ENCODE peak calls at places on chromosomes 6 and 20, in ten cellular contexts. K, J, P, A, W, V, X, U, G and Y are unnamed samples. For H3K9me3, the result is how much of the 10 kb centered on the place peaks cover.

GRCh38 chr6:10837692-10837996 is 695 bp downstream of the MAK start:
- DNase-seq in K (peak), J (no peak), X (peak), V (no peak), A (no peak), U (peak), P (no peak), W (no peak), G (peak), Y (no peak)

GRCh38 chr20:9220874-9221547 is 152.1 kb downstream of the PLCB4 start:
- DNase-seq in X (no peak), G (no peak), W (no peak), A (no peak), K (peak), V (no peak), J (no peak), U (peak), P (no peak), Y (no peak)

GRCh38 chr6:121668259-121668658 is 232.8 kb downstream of the GJA1 start:
- DNase-seq in P (no peak), K (peak), A (no peak), J (no peak), U (no peak), G (no peak), X (no peak), V (no peak), W (no peak), Y (no peak)

GRCh38 chr6:81487489-81487888 is 265.0 kb downstream of the TENT5A start:
- DNase-seq in X (no peak), A (peak), J (no peak), G (peak), P (no peak), V (no peak), W (peak), K (peak), U (peak), Y (no peak)

GRCh38 chr6:43993881-43994523 is 133.2 kb downstream of the MRPL14 start:
- DNase-seq in G (peak), J (no peak), A (no peak), K (no peak), U (no peak), W (peak), X (no peak), V (no peak), P (peak), Y (peak)

GRCh38 chr20:8631271-8631670 is 437.6 kb upstream of the PLCB4 start:
- DNase-seq in W (no peak), K (no peak), G (no peak), X (no peak), J (no peak), V (no peak), P (no peak), A (no peak), U (no peak), Y (no peak)

GRCh38 chr6:33192105-33192646 is at the start of gene COL11A2:
- DNase-seq in P (no peak), U (no peak), G (no peak), V (no peak), W (no peak), X (no peak), J (no peak), A (no peak), K (no peak), Y (no peak)

GRCh38 chr6:159681104-159681503 is 11.9 kb downstream of the SOD2 start:
- DNase-seq in X (no peak), P (no peak), K (no peak), V (no peak), G (no peak), J (no peak), U (no peak), A (no peak), W (no peak), Y (no peak)

GRCh38 chr6:39051399-39052122 is 3.0 kb downstream of the GLP1R start:
- DNase-seq in K (peak), G (no peak), X (no peak), V (no peak), J (no peak), U (no peak), P (no peak), A (no peak), W (no peak), Y (no peak)

GRCh38 chr20:33793011-33793931 is 17.9 kb upstream of the CHMP4B start:
- DNase-seq in V (no peak), U (no peak), P (peak), X (no peak), A (no peak), W (no peak), J (no peak), K (peak), G (peak), Y (no peak)

GRCh38 chr6:161548713-161549112 is 274.9 kb upstream of the AGPAT4 start:
- DNase-seq in U (no peak), X (no peak), K (no peak), J (no peak), V (no peak), A (no peak), W (no peak), G (no peak), P (no peak), Y (no peak)

GRCh38 chr20:62595491-62595890 is 46.8 kb upstream of the SLCO4A1 start:
- DNase-seq in K (peak), J (peak), W (peak), P (peak), X (no peak), V (no peak), G (peak), U (peak), A (peak), Y (peak)

GRCh38 chr20:57006411-57007170 is 259.9 kb downstream of the BMP7 start:
- DNase-seq in A (no peak), V (no peak), W (no peak), U (no peak), J (no peak), X (no peak), G (no peak), P (no peak), K (no peak), Y (no peak)

GRCh38 chr20:10171864-10172751 is 46.5 kb upstream of the SNAP25 start:
- DNase-seq in K (peak), P (peak), W (peak), J (no peak), X (no peak), G (peak), A (peak), U (peak), V (no peak), Y (peak)

GRCh38 chr6:127100510-127101140 is 17.8 kb upstream of the RSPO3 start:
- DNase-seq in A (no peak), W (no peak), J (no peak), G (no peak), V (no peak), K (peak), X (no peak), U (no peak), P (no peak), Y (no peak)

GRCh38 chr6:85923013-85923430 is 280.3 kb upstream of the SYNCRIP start:
- DNase-seq in J (no peak), G (peak), V (no peak), P (no peak), X (peak), A (peak), W (no peak), U (peak), K (peak), Y (no peak)

GRCh38 chr6:111777357-111777756 is 95.9 kb downstream of the FYN start:
- DNase-seq in U (no peak), A (no peak), G (no peak), W (no peak), X (no peak), V (no peak), P (no peak), J (no peak), K (no peak), Y (no peak)

GRCh38 chr6:111874030-111874425 is 776 bp upstream of the FYN start:
- DNase-seq in A (peak), J (no peak), X (peak), K (peak), G (no peak), U (no peak), V (peak), P (peak), W (peak), Y (no peak)

GRCh38 chr6:161169060-161169459 is 104.8 kb downstream of the AGPAT4 start:
- DNase-seq in U (no peak), G (no peak), J (no peak), W (no peak), A (no peak), K (no peak), V (no peak), P (no peak), X (no peak), Y (no peak)

GRCh38 chr6:111057074-111057752 is 30.1 kb upstream of the SLC16A10 start:
- DNase-seq in J (no peak), G (peak), V (no peak), U (peak), W (no peak), X (peak), A (no peak), K (peak), P (no peak), Y (no peak)

GRCh38 chr20:12955611-12956010 is 53.2 kb upstream of the SPTLC3 start:
- DNase-seq in U (no peak), P (no peak), J (no peak), G (no peak), W (no peak), V (no peak), A (no peak), K (no peak), X (no peak), Y (no peak)

GRCh38 chr6:31901415-31901952 is 402 bp downstream of the ZBTB12 start:
- DNase-seq in U (peak), G (peak), J (peak), P (peak), K (peak), V (peak), X (peak), A (no peak), W (peak), Y (no peak)

GRCh38 chr20:9532069-9532809 is 17.8 kb downstream of the LAMP5 start:
- DNase-seq in K (no peak), X (no peak), U (no peak), W (no peak), P (no peak), V (no peak), G (no peak), A (no peak), J (no peak), Y (no peak)

GRCh38 chr6:136613477-136613876 is 63.3 kb upstream of the MAP7 start:
- DNase-seq in U (no peak), G (no peak), P (no peak), K (no peak), W (no peak), X (no peak), J (no peak), A (no peak), V (no peak), Y (no peak)

GRCh38 chr6:38783436-38784228 is 68.5 kb downstream of the DNAH8 start:
- DNase-seq in X (no peak), U (no peak), V (no peak), K (no peak), P (no peak), A (no peak), J (no peak), G (no peak), W (no peak), Y (no peak)

GRCh38 chr6:37615564-37616340 is 81.9 kb downstream of the MDGA1 start:
- DNase-seq in A (no peak), P (no peak), K (peak), V (no peak), X (no peak), U (no peak), J (no peak), G (no peak), W (no peak), Y (no peak)

GRCh38 chr6:22349051-22349450 is 52.2 kb upstream of the PRL start:
- DNase-seq in P (no peak), J (no peak), G (no peak), V (no peak), W (no peak), X (no peak), A (no peak), U (no peak), K (no peak), Y (no peak)

GRCh38 chr20:23451956-23452487 is 654 bp downstream of the CST11 start:
- DNase-seq in U (peak), G (no peak), W (no peak), X (no peak), P (no peak), J (no peak), V (no peak), A (no peak), K (no peak), Y (no peak)

GRCh38 chr6:72966628-72967280 is 258.5 kb downstream of the KHDC1L start:
- DNase-seq in X (no peak), V (no peak), A (no peak), G (no peak), J (no peak), W (no peak), K (peak), U (no peak), P (no peak), Y (no peak)

GRCh38 chr20:62122659-62123449 is 579 bp downstream of the LSM14B start:
- DNase-seq in G (peak), U (peak), W (no peak), X (peak), P (peak), J (peak), V (peak), K (peak), A (peak), Y (peak)

GRCh38 chr20:56247954-56248782 is at the start of gene MC3R:
- DNase-seq in W (no peak), U (peak), K (peak), A (peak), J (peak), X (peak), G (peak), P (no peak), V (peak), Y (no peak)

GRCh38 chr6:167678102-167679101 is 148.3 kb upstream of the AFDN start:
- DNase-seq in A (peak), K (peak), X (no peak), V (no peak), G (peak), P (peak), U (peak), W (no peak), J (no peak), Y (no peak)

GRCh38 chr6:87366428-87366827 is 21.8 kb downstream of the C6orf163 start:
- DNase-seq in X (no peak), V (no peak), P (no peak), W (no peak), K (no peak), U (no peak), A (no peak), J (no peak), G (no peak), Y (no peak)

DNA sequence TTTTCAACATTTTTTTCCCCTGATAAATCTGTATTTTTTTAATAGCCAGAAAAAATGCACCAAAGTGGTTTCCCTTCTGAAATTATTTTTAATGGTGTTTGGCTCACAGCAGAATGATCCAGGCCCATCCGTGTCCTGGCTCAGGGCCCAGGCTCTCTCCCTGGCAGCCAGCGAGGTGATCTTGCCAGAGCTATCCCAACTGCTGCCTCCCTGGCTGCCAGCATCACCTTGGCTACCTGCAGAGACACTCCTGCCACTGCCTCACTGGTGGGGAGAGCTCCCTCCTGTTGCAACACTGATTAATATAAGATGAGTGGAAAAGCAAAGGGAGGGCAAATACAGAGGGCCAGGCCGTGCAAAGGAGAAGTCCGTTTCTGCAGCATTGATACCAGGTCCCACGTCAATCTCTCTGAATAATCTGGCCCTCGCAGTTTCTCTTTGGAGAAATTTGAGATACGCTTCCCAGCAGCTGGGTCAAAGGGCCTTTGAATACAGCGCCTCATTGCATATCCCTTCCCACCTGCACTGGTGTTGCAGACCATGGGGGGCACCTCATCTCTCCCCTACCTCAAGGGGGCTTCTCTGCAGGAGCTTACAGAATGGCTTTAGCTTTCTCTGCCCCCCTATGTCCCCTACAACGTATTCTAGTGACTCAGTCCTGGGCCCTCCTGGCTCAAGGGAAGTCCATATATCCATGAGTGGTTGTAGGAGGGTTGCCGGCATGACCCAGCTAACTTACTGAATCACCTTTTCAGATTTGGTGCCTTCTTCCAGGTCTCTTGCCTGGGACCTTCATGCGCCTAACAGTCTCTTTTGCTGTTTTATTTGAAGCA is 12.8 kb upstream of the DSTN start:
- DNase-seq in U (peak), W (peak), J (peak), P (peak), X (no peak), G (peak), K (peak), A (peak), V (no peak), Y (peak)
- H3K27ac ChIP-seq in U (peak), W (peak), J (peak), P (peak), X (no peak), G (peak), K (no peak), A (peak), V (no peak), Y (peak)

GRCh38 chr6:80425089-80425823 is 318.8 kb downstream of the BCKDHB start:
- DNase-seq in G (no peak), V (no peak), A (no peak), P (no peak), J (no peak), X (no peak), U (no peak), W (no peak), K (peak), Y (no peak)
- H3K9me3 ChIP-seq in G (under half), V (under half), A (under half), P (under half), J (under half), X (under half), U (under half), W (under half), K (under half), Y (under half)

DNA sequence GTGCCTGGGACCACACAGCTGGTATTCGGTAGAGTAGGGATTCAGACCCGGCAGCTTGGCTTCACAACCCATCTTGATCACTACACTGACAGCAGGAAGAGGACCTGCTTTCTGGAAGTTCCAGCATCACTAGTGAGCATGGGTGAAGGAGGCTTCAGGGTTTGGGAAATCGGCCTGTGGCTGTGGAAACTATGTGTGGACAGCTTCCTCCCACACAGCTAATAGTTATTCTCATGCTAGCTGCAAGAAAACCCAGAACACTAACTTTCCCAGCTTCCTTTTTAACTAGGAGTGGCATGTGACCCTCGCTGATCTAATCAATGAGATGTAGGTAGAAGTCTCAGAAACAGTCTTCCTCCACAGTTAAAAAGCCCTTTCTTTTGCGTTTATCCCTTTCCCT is 36.3 kb upstream of the SIRPA start:
- DNase-seq in J (no peak), K (peak), U (no peak), V (no peak), W (no peak), X (no peak), A (no peak), P (no peak), G (no peak), Y (no peak)
- H3K27ac ChIP-seq in J (no peak), K (no peak), U (no peak), V (no peak), W (no peak), X (no peak), A (no peak), P (no peak), G (no peak), Y (no peak)

GRCh38 chr6:3090013-3090412 is 21.7 kb downstream of the RIPK1 start:
- DNase-seq in A (no peak), P (no peak), U (no peak), K (no peak), X (no peak), G (no peak), W (no peak), J (no peak), V (no peak), Y (no peak)

GRCh38 chr6:3086282-3086946 is 18.1 kb downstream of the RIPK1 start:
- DNase-seq in W (no peak), J (no peak), V (no peak), A (no peak), U (no peak), X (no peak), P (no peak), G (no peak), K (no peak), Y (no peak)

GRCh38 chr6:3085074-3085473 is 16.8 kb downstream of the RIPK1 start:
- DNase-seq in J (no peak), G (no peak), X (no peak), V (no peak), K (peak), P (no peak), U (no peak), A (no peak), W (no peak), Y (no peak)

GRCh38 chr6:3088446-3088845 is 20.2 kb downstream of the RIPK1 start:
- DNase-seq in W (no peak), X (no peak), A (no peak), J (no peak), G (no peak), P (peak), U (no peak), V (no peak), K (peak), Y (no peak)

GRCh38 chr6:3088853-3089445 is 20.7 kb downstream of the RIPK1 start:
- DNase-seq in J (no peak), K (no peak), U (peak), G (no peak), P (no peak), X (no peak), A (no peak), W (no peak), V (no peak), Y (no peak)
- H3K9me3 ChIP-seq in J (under half), K (under half), U (under half), G (under half), P (under half), X (under half), A (under half), W (under half), V (under half), Y (under half)

GRCh38 chr20:24686156-24686555 is 216.7 kb downstream of the SYNDIG1 start:
- DNase-seq in U (no peak), V (no peak), A (no peak), G (no peak), K (no peak), J (no peak), P (no peak), W (no peak), X (no peak), Y (peak)

GRCh38 chr20:24683676-24684075 is 214.2 kb downstream of the SYNDIG1 start:
- DNase-seq in J (no peak), V (no peak), P (no peak), W (peak), G (no peak), K (peak), U (no peak), A (no peak), X (no peak), Y (peak)

GRCh38 chr20:24684421-24684871 is 215.0 kb downstream of the SYNDIG1 start:
- DNase-seq in W (peak), X (no peak), G (no peak), U (no peak), V (no peak), P (no peak), A (no peak), K (no peak), J (no peak), Y (peak)

GRCh38 chr20:24684954-24685691 is 215.7 kb downstream of the SYNDIG1 start:
- DNase-seq in X (no peak), U (no peak), P (no peak), W (peak), J (no peak), A (no peak), K (no peak), V (no peak), G (peak), Y (peak)

GRCh38 chr20:24685736-24686135 is 216.3 kb downstream of the SYNDIG1 start:
- DNase-seq in G (peak), J (no peak), K (no peak), W (no peak), U (no peak), P (no peak), X (no peak), V (no peak), A (no peak), Y (peak)
- H3K27ac ChIP-seq in G (no peak), J (no peak), K (no peak), W (no peak), U (no peak), P (no peak), X (no peak), V (no peak), A (no peak), Y (no peak)